ENCODE peak calls at places on chromosomes 1 and 21, in eight cellular contexts. One of them, this sample, is unnamed.

GRCh38 chr1:3019007-3019515 is 2.2 kb upstream of the ACTRT2 start:
- DNase-seq in naive thymus-derived CD8-positive, alpha-beta T cell: peak; percentile 59
- DNase-seq in posterior cingulate gyrus: peak; percentile 69
- DNase-seq in K562: no peak
- DNase-seq in amniotic stem cell: no peak
- DNase-seq in NCI-H446: no peak
- DNase-seq in hepatic stellate cell: no peak
- DNase-seq in adrenal gland: no peak
- DNase-seq in this sample: no peak

GRCh38 chr1:183517401-183517800 is 45.1 kb downstream of the SMG7 start:
- DNase-seq in naive thymus-derived CD8-positive, alpha-beta T cell: no peak
- DNase-seq in hepatic stellate cell: no peak
- DNase-seq in posterior cingulate gyrus: no peak
- DNase-seq in NCI-H446: no peak
- DNase-seq in amniotic stem cell: no peak
- DNase-seq in adrenal gland: no peak
- DNase-seq in K562: no peak
- DNase-seq in this sample: no peak

GRCh38 chr1:155048449-155049334 is 2.4 kb upstream of the ADAM15 start:
- DNase-seq in posterior cingulate gyrus: no peak
- DNase-seq in naive thymus-derived CD8-positive, alpha-beta T cell: no peak
- DNase-seq in adrenal gland: no peak
- DNase-seq in hepatic stellate cell: no peak
- DNase-seq in amniotic stem cell: no peak
- DNase-seq in K562: no peak
- DNase-seq in NCI-H446: no peak
- DNase-seq in this sample: no peak

GRCh38 chr21:15820327-15820726 is 90.5 kb downstream of the USP25 start:
- DNase-seq in NCI-H446: no peak
- DNase-seq in K562: no peak
- DNase-seq in naive thymus-derived CD8-positive, alpha-beta T cell: no peak
- DNase-seq in amniotic stem cell: no peak
- DNase-seq in hepatic stellate cell: no peak
- DNase-seq in adrenal gland: no peak
- DNase-seq in posterior cingulate gyrus: no peak
- DNase-seq in this sample: no peak

GRCh38 chr1:28509705-28510349 is 4.0 kb downstream of the RCC1 start:
- DNase-seq in NCI-H446: no peak
- DNase-seq in hepatic stellate cell: no peak
- DNase-seq in posterior cingulate gyrus: no peak
- DNase-seq in amniotic stem cell: no peak
- DNase-seq in adrenal gland: no peak
- DNase-seq in K562: no peak
- DNase-seq in naive thymus-derived CD8-positive, alpha-beta T cell: no peak
- DNase-seq in this sample: no peak

GRCh38 chr21:36120304-36120902 is 14.5 kb upstream of the CBR3 start:
- DNase-seq in posterior cingulate gyrus: peak; percentile 71
- DNase-seq in naive thymus-derived CD8-positive, alpha-beta T cell: no peak
- DNase-seq in adrenal gland: no peak
- DNase-seq in K562: no peak
- DNase-seq in hepatic stellate cell: no peak
- DNase-seq in amniotic stem cell: no peak
- DNase-seq in NCI-H446: no peak
- DNase-seq in this sample: no peak

GRCh38 chr1:10877894-10878293 is 81.4 kb upstream of the CASZ1 start:
- DNase-seq in hepatic stellate cell: no peak
- DNase-seq in amniotic stem cell: no peak
- DNase-seq in naive thymus-derived CD8-positive, alpha-beta T cell: peak; percentile 61
- DNase-seq in posterior cingulate gyrus: no peak
- DNase-seq in adrenal gland: no peak
- DNase-seq in K562: no peak
- DNase-seq in NCI-H446: no peak
- DNase-seq in this sample: no peak

GRCh38 chr1:26582836-26583460 is 53.4 kb downstream of the RPS6KA1 start:
- DNase-seq in posterior cingulate gyrus: no peak
- DNase-seq in amniotic stem cell: no peak
- DNase-seq in naive thymus-derived CD8-positive, alpha-beta T cell: no peak
- DNase-seq in hepatic stellate cell: peak; percentile 31
- DNase-seq in adrenal gland: no peak
- DNase-seq in K562: no peak
- DNase-seq in NCI-H446: no peak
- DNase-seq in this sample: no peak

GRCh38 chr1:54312874-54313316 is 93.3 kb downstream of the SSBP3 start:
- DNase-seq in K562: no peak
- DNase-seq in hepatic stellate cell: peak; percentile 78
- DNase-seq in adrenal gland: peak; percentile 73
- DNase-seq in posterior cingulate gyrus: no peak
- DNase-seq in NCI-H446: no peak
- DNase-seq in naive thymus-derived CD8-positive, alpha-beta T cell: no peak
- DNase-seq in amniotic stem cell: no peak
- DNase-seq in this sample: no peak

GRCh38 chr1:46467183-46467504 is 22.5 kb upstream of the DMBX1 start:
- DNase-seq in K562: no peak
- DNase-seq in adrenal gland: no peak
- DNase-seq in amniotic stem cell: no peak
- DNase-seq in posterior cingulate gyrus: no peak
- DNase-seq in NCI-H446: no peak
- DNase-seq in hepatic stellate cell: no peak
- DNase-seq in naive thymus-derived CD8-positive, alpha-beta T cell: no peak
- DNase-seq in this sample: no peak

GRCh38 chr1:180000575-180000974 is 46.0 kb downstream of the CEP350 start:
- DNase-seq in posterior cingulate gyrus: no peak
- DNase-seq in naive thymus-derived CD8-positive, alpha-beta T cell: no peak
- DNase-seq in K562: no peak
- DNase-seq in adrenal gland: no peak
- DNase-seq in hepatic stellate cell: no peak
- DNase-seq in NCI-H446: no peak
- DNase-seq in amniotic stem cell: no peak
- DNase-seq in this sample: no peak

GRCh38 chr1:92915547-92915946 is 45.7 kb downstream of the DIPK1A start:
- DNase-seq in NCI-H446: no peak
- DNase-seq in amniotic stem cell: no peak
- DNase-seq in hepatic stellate cell: no peak
- DNase-seq in posterior cingulate gyrus: no peak
- DNase-seq in naive thymus-derived CD8-positive, alpha-beta T cell: no peak
- DNase-seq in adrenal gland: no peak
- DNase-seq in K562: no peak
- DNase-seq in this sample: no peak

GRCh38 chr1:21115098-21115760 is 61.5 kb downstream of the EIF4G3 start:
- DNase-seq in naive thymus-derived CD8-positive, alpha-beta T cell: no peak
- DNase-seq in K562: no peak
- DNase-seq in hepatic stellate cell: no peak
- DNase-seq in amniotic stem cell: no peak
- DNase-seq in NCI-H446: no peak
- DNase-seq in adrenal gland: no peak
- DNase-seq in posterior cingulate gyrus: no peak
- DNase-seq in this sample: no peak

GRCh38 chr1:228185641-228185965 is 20.0 kb downstream of the IBA57 start:
- DNase-seq in amniotic stem cell: no peak
- DNase-seq in adrenal gland: no peak
- DNase-seq in naive thymus-derived CD8-positive, alpha-beta T cell: no peak
- DNase-seq in K562: no peak
- DNase-seq in NCI-H446: no peak
- DNase-seq in hepatic stellate cell: no peak
- DNase-seq in posterior cingulate gyrus: no peak
- DNase-seq in this sample: no peak

GRCh38 chr1:5798151-5798730 is 194.0 kb downstream of the NPHP4 start:
- DNase-seq in K562: no peak
- DNase-seq in posterior cingulate gyrus: no peak
- DNase-seq in adrenal gland: peak; percentile 84
- DNase-seq in amniotic stem cell: no peak
- DNase-seq in hepatic stellate cell: no peak
- DNase-seq in NCI-H446: no peak
- DNase-seq in naive thymus-derived CD8-positive, alpha-beta T cell: no peak
- DNase-seq in this sample: no peak

GRCh38 chr1:109438798-109439297 is 12.6 kb upstream of the PSMA5 start:
- DNase-seq in adrenal gland: peak; percentile 49
- DNase-seq in posterior cingulate gyrus: no peak
- DNase-seq in naive thymus-derived CD8-positive, alpha-beta T cell: no peak
- DNase-seq in hepatic stellate cell: peak; percentile 83
- DNase-seq in NCI-H446: no peak
- DNase-seq in amniotic stem cell: peak; percentile 73
- DNase-seq in K562: peak; percentile 62
- DNase-seq in this sample: no peak

GRCh38 chr1:186187601-186188000 is 187.5 kb downstream of the TPR start:
- DNase-seq in NCI-H446: no peak
- DNase-seq in amniotic stem cell: no peak
- DNase-seq in adrenal gland: no peak
- DNase-seq in naive thymus-derived CD8-positive, alpha-beta T cell: no peak
- DNase-seq in hepatic stellate cell: no peak
- DNase-seq in K562: no peak
- DNase-seq in posterior cingulate gyrus: no peak
- DNase-seq in this sample: no peak

GRCh38 chr1:83606416-83606955 is 392.4 kb downstream of the TTLL7 start:
- DNase-seq in adrenal gland: no peak
- DNase-seq in amniotic stem cell: no peak
- DNase-seq in posterior cingulate gyrus: no peak
- DNase-seq in K562: no peak
- DNase-seq in NCI-H446: no peak
- DNase-seq in naive thymus-derived CD8-positive, alpha-beta T cell: no peak
- DNase-seq in hepatic stellate cell: no peak
- DNase-seq in this sample: no peak

GRCh38 chr21:42171091-42172053 is 47.6 kb upstream of the ABCG1 start:
- DNase-seq in NCI-H446: no peak
- DNase-seq in amniotic stem cell: no peak
- DNase-seq in adrenal gland: peak; percentile 51
- DNase-seq in naive thymus-derived CD8-positive, alpha-beta T cell: no peak
- DNase-seq in posterior cingulate gyrus: no peak
- DNase-seq in K562: no peak
- DNase-seq in hepatic stellate cell: no peak
- DNase-seq in this sample: no peak

GRCh38 chr1:3504823-3505155 is 50.3 kb downstream of the ARHGEF16 start:
- DNase-seq in NCI-H446: no peak
- DNase-seq in adrenal gland: no peak
- DNase-seq in hepatic stellate cell: no peak
- DNase-seq in amniotic stem cell: no peak
- DNase-seq in posterior cingulate gyrus: no peak
- DNase-seq in K562: no peak
- DNase-seq in naive thymus-derived CD8-positive, alpha-beta T cell: no peak
- DNase-seq in this sample: no peak

GRCh38 chr1:26156285-26157038 is 2.4 kb upstream of the FAM110D start:
- DNase-seq in posterior cingulate gyrus: no peak
- DNase-seq in NCI-H446: peak; percentile 57
- DNase-seq in amniotic stem cell: no peak
- DNase-seq in hepatic stellate cell: no peak
- DNase-seq in naive thymus-derived CD8-positive, alpha-beta T cell: no peak
- DNase-seq in K562: peak; percentile 46
- DNase-seq in adrenal gland: peak; percentile 52
- DNase-seq in this sample: no peak

GRCh38 chr1:1415751-1416150 is 5.3 kb downstream of the ANKRD65 start:
- DNase-seq in adrenal gland: no peak
- DNase-seq in K562: no peak
- DNase-seq in amniotic stem cell: no peak
- DNase-seq in NCI-H446: no peak
- DNase-seq in posterior cingulate gyrus: peak; percentile 75
- DNase-seq in naive thymus-derived CD8-positive, alpha-beta T cell: peak; percentile 44
- DNase-seq in hepatic stellate cell: no peak
- DNase-seq in this sample: no peak

GRCh38 chr1:23868848-23869450 is 859 bp upstream of the FUCA1 start:
- DNase-seq in NCI-H446: no peak
- DNase-seq in posterior cingulate gyrus: no peak
- DNase-seq in naive thymus-derived CD8-positive, alpha-beta T cell: no peak
- DNase-seq in amniotic stem cell: no peak
- DNase-seq in adrenal gland: no peak
- DNase-seq in K562: peak; percentile 69
- DNase-seq in hepatic stellate cell: peak; percentile 41
- DNase-seq in this sample: no peak

GRCh38 chr1:22184892-22185612 is 42.2 kb upstream of the WNT4 start:
- DNase-seq in hepatic stellate cell: no peak
- DNase-seq in NCI-H446: peak; percentile 41
- DNase-seq in K562: no peak
- DNase-seq in naive thymus-derived CD8-positive, alpha-beta T cell: no peak
- DNase-seq in adrenal gland: no peak
- DNase-seq in amniotic stem cell: no peak
- DNase-seq in posterior cingulate gyrus: no peak
- DNase-seq in this sample: no peak

GRCh38 chr1:15141933-15142647 is 11.5 kb upstream of the TMEM51 start:
- DNase-seq in naive thymus-derived CD8-positive, alpha-beta T cell: no peak
- DNase-seq in NCI-H446: peak; percentile 81
- DNase-seq in amniotic stem cell: no peak
- DNase-seq in posterior cingulate gyrus: no peak
- DNase-seq in K562: no peak
- DNase-seq in adrenal gland: peak; percentile 87
- DNase-seq in hepatic stellate cell: no peak
- DNase-seq in this sample: no peak

GRCh38 chr1:35298464-35298863 is 30.0 kb downstream of the ZMYM4 start:
- DNase-seq in posterior cingulate gyrus: no peak
- DNase-seq in NCI-H446: peak; percentile 22
- DNase-seq in adrenal gland: peak; percentile 23
- DNase-seq in hepatic stellate cell: peak; percentile 31
- DNase-seq in naive thymus-derived CD8-positive, alpha-beta T cell: peak; percentile 69
- DNase-seq in K562: peak; percentile 29
- DNase-seq in amniotic stem cell: peak; percentile 1
- DNase-seq in this sample: no peak

This sample was measured in KG1.